ENCODE peak calls at places on chromosomes 3 and 15, in eight cellular contexts. M is hepatocyte; I is AG04450; S is upper lobe of left lung; C is testis; J is CD8-positive, alpha-beta T cell; P is ovary; N is Panc1. V is an unnamed sample.

GRCh38 chr15:74723754-74724334 is 1.5 kb downstream of the CYP1A1 start:
- DNase-seq in J (no peak), N (peak; percentile 32), M (peak; percentile 74), I (no peak), S (no peak), P (no peak), C (peak; percentile 21), V (no peak)

GRCh38 chr3:53320697-53321096 is 26.6 kb downstream of the DCP1A start:
- DNase-seq in P (no peak), I (no peak), N (no peak), S (no peak), J (no peak), M (no peak), C (no peak), V (no peak)

GRCh38 chr15:70237626-70238025 is 139.9 kb upstream of the TLE3 start:
- DNase-seq in P (no peak), M (no peak), S (no peak), I (no peak), C (no peak), J (no peak), N (no peak), V (no peak)

GRCh38 chr3:166284994-166285393 is 447.8 kb upstream of the BCHE start:
- DNase-seq in N (no peak), I (peak; percentile 7), J (no peak), C (no peak), P (no peak), S (no peak), M (peak; percentile 46), V (no peak)

GRCh38 chr3:64056616-64057165 is 33.4 kb upstream of the PSMD6 start:
- DNase-seq in J (no peak), S (no peak), P (no peak), C (no peak), M (no peak), I (peak; percentile 16), N (no peak), V (no peak)

GRCh38 chr3:162770556-162770955 is 1273.9 kb downstream of the OTOL1 start:
- DNase-seq in S (no peak), N (no peak), J (no peak), P (no peak), C (no peak), I (no peak), M (no peak), V (no peak)

GRCh38 chr3:120741837-120742197 is 499 bp downstream of the RABL3 start:
- DNase-seq in S (no peak), N (peak; percentile 36), C (no peak), I (no peak), J (no peak), M (no peak), P (no peak), V (no peak)

GRCh38 chr3:184222521-184222920 is 6.9 kb upstream of the VWA5B2 start:
- DNase-seq in J (no peak), C (no peak), N (no peak), P (no peak), M (no peak), S (no peak), I (no peak), V (no peak)

GRCh38 chr3:189282751-189283150 is 111.0 kb downstream of the TPRG1 start:
- DNase-seq in N (no peak), I (no peak), P (no peak), J (no peak), M (no peak), C (no peak), S (no peak), V (no peak)

GRCh38 chr15:22968356-22968755 is 11.8 kb downstream of the CYFIP1 start:
- DNase-seq in N (peak; percentile 52), M (no peak), P (no peak), C (no peak), I (peak; percentile 78), S (no peak), J (no peak), V (no peak)

GRCh38 chr15:60076582-60077263 is 72.6 kb downstream of the FOXB1 start:
- DNase-seq in S (no peak), I (no peak), P (no peak), M (no peak), N (no peak), J (no peak), C (no peak), V (no peak)

GRCh38 chr15:65189102-65189740 is 4.1 kb upstream of the CLPX start:
- DNase-seq in N (peak; percentile 33), I (no peak), S (no peak), M (peak; percentile 51), P (no peak), C (peak; percentile 49), J (no peak), V (no peak)

GRCh38 chr3:195895900-195896360 is 12.4 kb downstream of the TNK2 start:
- DNase-seq in M (peak; percentile 70), C (peak; percentile 55), P (peak; percentile 65), J (peak; percentile 65), S (peak; percentile 95), I (no peak), N (no peak), V (no peak)

GRCh38 chr15:79919749-79920511 is 23.1 kb upstream of the MTHFS start:
- DNase-seq in P (no peak), N (no peak), C (no peak), I (no peak), S (no peak), M (peak; percentile 17), J (no peak), V (no peak)
- H3K9me3 ChIP-seq in P (peaks cover 12% of the 10 kb centered on the region), N (peaks cover 61% of the 10 kb centered on the region), C (no peaks in the 10 kb centered on the region), I (peaks cover 54% of the 10 kb centered on the region), S (peaks cover 66% of the 10 kb centered on the region), M (no peaks in the 10 kb centered on the region), J (peaks cover 27% of the 10 kb centered on the region), V (no peaks in the 10 kb centered on the region)

GRCh38 chr3:109532257-109533216 is 195.2 kb upstream of the DPPA4 start:
- DNase-seq in M (peak; percentile 74), S (no peak), I (peak; percentile 82), N (no peak), C (peak; percentile 77), P (no peak), J (peak; percentile 21), V (no peak)
- TF ChIP-seq CTCF in M (peak; percentile 65), S (peak; percentile 41), I (peak; percentile 77), N (peak; percentile 45), C (no peak), P (no peak), J (no peak), V (peak; percentile 6)

GRCh38 chr15:25241241-25241801 is 197.5 kb downstream of the UBE3A start:
- DNase-seq in M (no peak), S (no peak), J (no peak), I (no peak), N (no peak), P (peak; percentile 3), C (no peak), V (no peak)

GRCh38 chr15:25238716-25239470 is 199.9 kb downstream of the UBE3A start:
- DNase-seq in J (no peak), S (no peak), C (no peak), N (no peak), M (no peak), I (no peak), P (peak; percentile 3), V (no peak)

GRCh38 chr15:25240461-25241021 is 198.3 kb downstream of the UBE3A start:
- DNase-seq in J (no peak), M (no peak), P (peak; percentile 12), I (no peak), C (no peak), S (no peak), N (no peak), V (no peak)

GRCh38 chr15:25238126-25238525 is 200.7 kb downstream of the UBE3A start:
- DNase-seq in J (no peak), M (no peak), N (no peak), S (no peak), I (no peak), C (no peak), P (peak; percentile 3), V (no peak)

GRCh38 chr15:25239471-25240345 is 199.1 kb downstream of the UBE3A start:
- DNase-seq in P (peak; percentile 10), M (no peak), C (no peak), N (no peak), I (no peak), J (no peak), S (no peak), V (no peak)
- H3K9me3 ChIP-seq in P (peaks cover 7% of the 10 kb centered on the region), M (no peaks in the 10 kb centered on the region), C (no peaks in the 10 kb centered on the region), N (no peaks in the 10 kb centered on the region), I (peaks cover 98% of the 10 kb centered on the region), J (no peaks in the 10 kb centered on the region), S (peaks cover 57% of the 10 kb centered on the region), V (no peaks in the 10 kb centered on the region)

GRCh38 chr15:37767841-37768455 is 166.5 kb upstream of the TMCO5A start:
- DNase-seq in M (no peak), C (no peak), S (no peak), J (no peak), P (no peak), N (no peak), I (no peak), V (no peak)

GRCh38 chr15:37765809-37766208 is 168.6 kb upstream of the TMCO5A start:
- DNase-seq in S (no peak), N (no peak), I (no peak), J (no peak), M (peak; percentile 6), C (no peak), P (no peak), V (no peak)

GRCh38 chr15:37764733-37765191 is 169.7 kb upstream of the TMCO5A start:
- DNase-seq in P (no peak), M (peak; percentile 64), C (peak; percentile 77), J (no peak), N (no peak), I (peak; percentile 15), S (no peak), V (no peak)
- TF ChIP-seq CTCF in P (no peak), M (peak; percentile 63), C (peak; percentile 73), J (peak; percentile 56), N (peak; percentile 56), I (peak; percentile 72), S (no peak), V (peak; percentile 54)

DNA sequence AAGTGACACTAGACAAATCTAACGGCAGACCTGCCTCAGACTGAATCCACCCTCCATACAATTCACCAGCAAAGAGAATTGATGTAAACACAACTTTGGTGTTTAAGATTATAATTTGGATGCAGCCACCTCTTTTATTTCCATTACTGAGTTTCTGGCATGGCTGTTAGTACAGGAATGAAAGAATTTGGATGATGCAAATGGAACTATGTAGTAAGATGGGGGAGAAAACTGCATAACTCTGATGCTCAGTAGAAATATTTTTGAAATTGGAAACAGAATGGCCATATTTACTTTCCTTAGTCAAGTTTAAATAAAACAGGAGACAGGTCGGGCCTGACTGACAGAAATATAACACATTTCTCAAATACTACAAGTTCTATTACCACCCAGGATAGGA is 1121.6 kb downstream of the NAALADL2 start:
- DNase-seq in P (no peak), C (no peak), I (no peak), N (no peak), S (no peak), J (no peak), M (no peak), V (no peak)
- H3K9me3 ChIP-seq in P (no peaks in the 10 kb centered on the region), C (no peaks in the 10 kb centered on the region), I (peaks cover 7% of the 10 kb centered on the region), N (no peaks in the 10 kb centered on the region), S (no peaks in the 10 kb centered on the region), J (no peaks in the 10 kb centered on the region), M (no peaks in the 10 kb centered on the region), V (no peaks in the 10 kb centered on the region)

V was measured in esophagus squamous epithelium.